ENCODE peak calls at places on chromosomes 1 and 21, in four cellular contexts. A, U, Y and Q are unnamed samples.

GRCh38 chr1:227934476-227935313 is 13.0 kb downstream of the WNT9A start:
- DNase-seq in Y (peak; percentile 31), U (peak; percentile 88), A (peak; percentile 60), Q (peak; percentile 16)

GRCh38 chr1:175040324-175040910 is 17.2 kb upstream of the MRPS14 start:
- DNase-seq in U (no peak), Y (no peak), A (no peak), Q (no peak)

GRCh38 chr1:116852367-116852766 is 57.3 kb upstream of the PTGFRN start:
- DNase-seq in A (no peak), Y (no peak), U (no peak), Q (no peak)

GRCh38 chr1:84300991-84301758 is at the start of gene SAMD13:
- DNase-seq in A (peak; percentile 85), U (peak; percentile 77), Y (no peak), Q (no peak)

GRCh38 chr21:45041351-45041805 is 33.0 kb upstream of the ADARB1 start:
- DNase-seq in A (peak; percentile 90), Y (peak; percentile 54), U (no peak), Q (peak; percentile 85)

GRCh38 chr1:85464497-85465098 is 361 bp downstream of the DDAH1 start:
- DNase-seq in Y (no peak), U (no peak), A (peak; percentile 61), Q (no peak)

GRCh38 chr1:203338335-203339036 is 12.4 kb downstream of the FMOD start:
- DNase-seq in U (peak; percentile 45), A (peak; percentile 79), Y (no peak), Q (no peak)

GRCh38 chr1:12180903-12181302 is 14.1 kb downstream of the TNFRSF1B start:
- DNase-seq in Y (no peak), U (no peak), A (no peak), Q (no peak)

GRCh38 chr1:3468236-3469103 is 14.0 kb downstream of the ARHGEF16 start:
- DNase-seq in A (no peak), U (no peak), Y (no peak), Q (no peak)

GRCh38 chr1:227744668-227745067 is 9.4 kb downstream of the SNAP47 start:
- DNase-seq in Y (no peak), U (no peak), A (no peak), Q (no peak)

GRCh38 chr1:2866415-2867086 is 65.1 kb upstream of the TTC34 start:
- DNase-seq in A (no peak), U (no peak), Y (no peak), Q (no peak)

GRCh38 chr1:27566462-27567182 is 37.3 kb downstream of the AHDC1 start:
- DNase-seq in Y (no peak), U (no peak), A (no peak), Q (no peak)

GRCh38 chr1:27569088-27569459 is 34.9 kb downstream of the AHDC1 start:
- DNase-seq in A (no peak), U (no peak), Y (no peak), Q (no peak)

GRCh38 chr1:27567183-27567526 is 36.8 kb downstream of the AHDC1 start:
- DNase-seq in U (no peak), A (no peak), Y (no peak), Q (no peak)

GRCh38 chr1:27568247-27569087 is 35.5 kb downstream of the AHDC1 start:
- DNase-seq in Y (peak; percentile 10), A (peak; percentile 93), U (peak; percentile 61), Q (no peak)

GRCh38 chr1:27567931-27568246 is 36.1 kb downstream of the AHDC1 start:
- DNase-seq in U (no peak), A (no peak), Y (no peak), Q (no peak)
- H3K4me3 ChIP-seq in U (peak overlapping the region; percentile 14), A (no peak overlapping the region), Y (no peak overlapping the region), Q (no peak overlapping the region)

GRCh38 chr1:111789666-111790316 is 34.1 kb downstream of the DDX20 start:
- DNase-seq in U (peak; percentile 9), Y (no peak), A (peak; percentile 25), Q (peak; percentile 88)
- TF ChIP-seq CTCF in U (no peak), Y (no peak), A (no peak), Q (no peak)

DNA sequence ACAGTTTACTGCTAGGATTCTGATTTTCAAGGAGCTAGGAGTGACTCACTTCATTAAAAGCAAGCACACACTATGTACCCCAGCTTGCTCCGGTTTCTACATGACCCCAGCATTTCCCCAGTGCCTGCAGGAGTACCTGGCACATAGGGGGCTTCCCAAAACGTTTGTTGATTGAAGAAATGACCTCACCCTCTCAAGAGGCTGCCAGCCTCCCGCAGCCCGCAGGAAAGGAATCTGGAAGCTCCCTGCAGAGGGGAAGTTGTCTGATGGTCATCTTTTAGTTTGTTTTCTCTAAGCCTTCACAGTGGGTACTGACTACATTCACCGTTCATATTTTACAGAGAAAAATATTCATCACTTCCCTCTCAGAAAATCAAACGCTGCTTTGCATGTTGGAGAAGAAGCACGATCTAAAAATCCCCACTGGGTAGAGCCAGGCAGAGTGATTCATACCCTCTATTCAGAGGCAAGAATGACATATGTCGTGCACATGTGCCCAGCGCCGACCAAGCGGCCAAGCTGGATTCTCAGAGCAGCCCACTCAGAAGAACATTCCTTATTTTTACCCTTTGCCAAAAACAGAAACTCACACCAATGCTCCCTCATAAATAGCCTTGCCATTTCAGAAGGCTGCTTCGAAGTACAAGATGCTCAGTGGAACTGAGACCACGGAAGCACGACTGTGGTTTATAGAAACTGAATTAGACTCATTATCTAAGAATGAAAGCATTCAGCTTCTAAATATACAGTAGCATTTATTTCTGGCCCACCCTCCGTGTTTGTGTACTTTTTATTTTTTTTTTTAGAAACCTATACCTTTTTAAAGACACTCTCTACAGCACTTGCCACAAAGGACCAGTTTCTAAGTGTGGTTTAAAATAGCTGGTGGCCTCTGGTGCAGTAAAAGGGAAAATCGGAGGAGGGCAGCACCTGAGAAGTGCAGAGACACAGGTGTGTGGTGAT is 143.2 kb downstream of the MIS18A start:
- DNase-seq in U (peak; percentile 89), A (no peak), Y (no peak), Q (peak; percentile 2)
- H3K4me3 ChIP-seq in U (no peak overlapping the region), A (no peak overlapping the region), Y (peak overlapping the region; percentile 3), Q (no peak overlapping the region)

GRCh38 chr1:20087668-20088067 is 17.7 kb downstream of the PLA2G5 start:
- DNase-seq in Y (no peak), U (no peak), A (no peak), Q (no peak)
- TF ChIP-seq CTCF in Y (no peak), U (no peak), A (no peak), Q (peak; percentile 19)

GRCh38 chr1:192080671-192081070 is 77.6 kb upstream of the RGS18 start:
- DNase-seq in U (no peak), Y (no peak), A (no peak), Q (no peak)
- H3K4me3 ChIP-seq in U (no peak overlapping the region), Y (no peak overlapping the region), A (no peak overlapping the region), Q (no peak overlapping the region)

DNA sequence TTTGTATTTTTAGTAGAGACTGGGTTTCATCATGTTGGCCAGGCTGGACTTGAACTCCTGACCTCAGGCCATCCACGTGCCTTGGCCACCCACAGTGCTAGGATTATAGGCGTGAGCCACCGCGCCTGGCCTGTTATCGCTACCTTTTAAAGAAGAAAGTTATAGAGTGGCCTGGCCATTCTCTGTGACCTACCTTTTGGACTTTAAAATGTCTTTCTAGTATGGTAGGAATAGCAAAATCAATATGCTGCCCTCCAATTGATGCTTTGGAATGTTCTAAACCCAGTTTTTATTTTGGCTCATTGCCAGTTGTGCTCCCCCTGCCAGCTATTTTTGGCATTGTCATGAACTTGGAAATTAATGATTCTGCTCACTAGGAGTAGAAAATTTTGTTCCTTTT is 19.9 kb downstream of the HIPK1 start:
- DNase-seq in U (no peak), Y (no peak), A (no peak), Q (no peak)
- TF ChIP-seq CTCF in U (peak; percentile 34), Y (no peak), A (peak; percentile 56), Q (peak; percentile 29)